ENCODE peak calls at places on chromosomes 13 and 19, in ten cellular contexts. One of them, this sample, is unnamed.

GRCh38 chr19:47511128-47511517 is 3.7 kb downstream of the NAPA start:
- DNase-seq in CD8-positive, alpha-beta T cell: no peak
- DNase-seq in Calu3: no peak
- DNase-seq in suprapubic skin: no peak
- DNase-seq in heart right ventricle: no peak
- DNase-seq in lower leg skin: no peak
- DNase-seq in PC-3: no peak
- DNase-seq in GM12865: no peak
- DNase-seq in mucosa of descending colon: no peak
- DNase-seq in WTC11: no peak
- DNase-seq in this sample: no peak

GRCh38 chr19:49863935-49864320 is 3.4 kb downstream of the PNKP start:
- DNase-seq in CD8-positive, alpha-beta T cell: no peak
- DNase-seq in Calu3: no peak
- DNase-seq in suprapubic skin: no peak
- DNase-seq in heart right ventricle: no peak
- DNase-seq in lower leg skin: no peak
- DNase-seq in PC-3: no peak
- DNase-seq in GM12865: no peak
- DNase-seq in mucosa of descending colon: peak; percentile 7
- DNase-seq in WTC11: no peak
- DNase-seq in this sample: no peak

GRCh38 chr13:51797664-51798488 is 6.1 kb downstream of the DHRS12 start:
- DNase-seq in CD8-positive, alpha-beta T cell: peak; percentile 61
- DNase-seq in Calu3: peak; percentile 58
- DNase-seq in suprapubic skin: no peak
- DNase-seq in heart right ventricle: no peak
- DNase-seq in lower leg skin: no peak
- DNase-seq in PC-3: peak; percentile 83
- DNase-seq in GM12865: peak; percentile 84
- DNase-seq in mucosa of descending colon: peak; percentile 73
- DNase-seq in WTC11: peak; percentile 66
- DNase-seq in this sample: peak; percentile 38

GRCh38 chr19:1093811-1094553 is 1.2 kb downstream of the POLR2E start:
- DNase-seq in CD8-positive, alpha-beta T cell: no peak
- DNase-seq in Calu3: no peak
- DNase-seq in suprapubic skin: no peak
- DNase-seq in heart right ventricle: no peak
- DNase-seq in lower leg skin: no peak
- DNase-seq in PC-3: no peak
- DNase-seq in GM12865: no peak
- DNase-seq in mucosa of descending colon: no peak
- DNase-seq in WTC11: no peak
- DNase-seq in this sample: no peak

GRCh38 chr13:39038569-39038898 is 278 bp downstream of the NHLRC3 start:
- DNase-seq in CD8-positive, alpha-beta T cell: peak; percentile 41
- DNase-seq in Calu3: peak; percentile 14
- DNase-seq in suprapubic skin: no peak
- DNase-seq in heart right ventricle: no peak
- DNase-seq in lower leg skin: peak; percentile 85
- DNase-seq in PC-3: peak; percentile 8
- DNase-seq in GM12865: peak; percentile 73
- DNase-seq in mucosa of descending colon: peak; percentile 44
- DNase-seq in WTC11: no peak
- DNase-seq in this sample: no peak

GRCh38 chr19:53553865-53554791 is 16.2 kb downstream of the ZNF331 start:
- DNase-seq in CD8-positive, alpha-beta T cell: peak; percentile 92
- DNase-seq in Calu3: no peak
- DNase-seq in suprapubic skin: peak; percentile 94
- DNase-seq in heart right ventricle: peak; percentile 89
- DNase-seq in lower leg skin: peak; percentile 97
- DNase-seq in PC-3: peak; percentile 82
- DNase-seq in GM12865: peak; percentile 89
- DNase-seq in mucosa of descending colon: peak; percentile 72
- DNase-seq in WTC11: peak; percentile 52
- DNase-seq in this sample: peak; percentile 61

GRCh38 chr13:112333756-112334543 is 42.2 kb upstream of the SPACA7 start:
- DNase-seq in CD8-positive, alpha-beta T cell: no peak
- DNase-seq in Calu3: peak; percentile 13
- DNase-seq in suprapubic skin: no peak
- DNase-seq in heart right ventricle: no peak
- DNase-seq in lower leg skin: no peak
- DNase-seq in PC-3: peak; percentile 45
- DNase-seq in GM12865: no peak
- DNase-seq in mucosa of descending colon: no peak
- DNase-seq in WTC11: no peak
- DNase-seq in this sample: no peak

GRCh38 chr19:32824906-32825608 is 44.5 kb downstream of the SLC7A9 start:
- DNase-seq in CD8-positive, alpha-beta T cell: no peak
- DNase-seq in Calu3: no peak
- DNase-seq in suprapubic skin: peak; percentile 63
- DNase-seq in heart right ventricle: no peak
- DNase-seq in lower leg skin: peak; percentile 68
- DNase-seq in PC-3: no peak
- DNase-seq in GM12865: no peak
- DNase-seq in mucosa of descending colon: no peak
- DNase-seq in WTC11: no peak
- DNase-seq in this sample: no peak

GRCh38 chr13:73171242-73171641 is 112.4 kb downstream of the KLF5 start:
- DNase-seq in CD8-positive, alpha-beta T cell: no peak
- DNase-seq in Calu3: peak; percentile 28
- DNase-seq in suprapubic skin: no peak
- DNase-seq in heart right ventricle: no peak
- DNase-seq in lower leg skin: no peak
- DNase-seq in PC-3: peak; percentile 93
- DNase-seq in GM12865: no peak
- DNase-seq in mucosa of descending colon: peak; percentile 87
- DNase-seq in WTC11: no peak
- DNase-seq in this sample: no peak

GRCh38 chr19:2385053-2385721 is 25.1 kb downstream of the TMPRSS9 start:
- DNase-seq in CD8-positive, alpha-beta T cell: no peak
- DNase-seq in Calu3: peak; percentile 46
- DNase-seq in suprapubic skin: no peak
- DNase-seq in heart right ventricle: no peak
- DNase-seq in lower leg skin: no peak
- DNase-seq in PC-3: peak; percentile 83
- DNase-seq in GM12865: no peak
- DNase-seq in mucosa of descending colon: peak; percentile 48
- DNase-seq in WTC11: peak; percentile 84
- DNase-seq in this sample: peak; percentile 14

GRCh38 chr13:66660013-66660804 is 569.9 kb downstream of the PCDH9 start:
- DNase-seq in CD8-positive, alpha-beta T cell: no peak
- DNase-seq in Calu3: no peak
- DNase-seq in suprapubic skin: no peak
- DNase-seq in heart right ventricle: no peak
- DNase-seq in lower leg skin: no peak
- DNase-seq in PC-3: peak; percentile 59
- DNase-seq in GM12865: no peak
- DNase-seq in mucosa of descending colon: no peak
- DNase-seq in WTC11: no peak
- DNase-seq in this sample: no peak

GRCh38 chr19:18366027-18366435 is 19.9 kb upstream of the GDF15 start:
- DNase-seq in CD8-positive, alpha-beta T cell: no peak
- DNase-seq in Calu3: no peak
- DNase-seq in suprapubic skin: no peak
- DNase-seq in heart right ventricle: no peak
- DNase-seq in lower leg skin: no peak
- DNase-seq in PC-3: no peak
- DNase-seq in GM12865: no peak
- DNase-seq in mucosa of descending colon: no peak
- DNase-seq in WTC11: no peak
- DNase-seq in this sample: no peak

GRCh38 chr19:49564616-49565045 is 15.7 kb downstream of the NOSIP start:
- DNase-seq in CD8-positive, alpha-beta T cell: no peak
- DNase-seq in Calu3: no peak
- DNase-seq in suprapubic skin: no peak
- DNase-seq in heart right ventricle: no peak
- DNase-seq in lower leg skin: no peak
- DNase-seq in PC-3: no peak
- DNase-seq in GM12865: no peak
- DNase-seq in mucosa of descending colon: peak; percentile 68
- DNase-seq in WTC11: no peak
- DNase-seq in this sample: no peak

GRCh38 chr19:35949131-35949530 is 13.0 kb downstream of the LRFN3 start:
- DNase-seq in CD8-positive, alpha-beta T cell: no peak
- DNase-seq in Calu3: no peak
- DNase-seq in suprapubic skin: no peak
- DNase-seq in heart right ventricle: no peak
- DNase-seq in lower leg skin: no peak
- DNase-seq in PC-3: no peak
- DNase-seq in GM12865: no peak
- DNase-seq in mucosa of descending colon: no peak
- DNase-seq in WTC11: no peak
- DNase-seq in this sample: no peak

GRCh38 chr19:18119243-18120105 is 21.9 kb downstream of the MAST3 start:
- DNase-seq in CD8-positive, alpha-beta T cell: peak; percentile 62
- DNase-seq in Calu3: no peak
- DNase-seq in suprapubic skin: no peak
- DNase-seq in heart right ventricle: no peak
- DNase-seq in lower leg skin: no peak
- DNase-seq in PC-3: no peak
- DNase-seq in GM12865: peak; percentile 61
- DNase-seq in mucosa of descending colon: no peak
- DNase-seq in WTC11: no peak
- DNase-seq in this sample: no peak

GRCh38 chr19:7400815-7401214 is 52.1 kb downstream of the ARHGEF18 start:
- DNase-seq in CD8-positive, alpha-beta T cell: no peak
- DNase-seq in Calu3: no peak
- DNase-seq in suprapubic skin: no peak
- DNase-seq in heart right ventricle: no peak
- DNase-seq in lower leg skin: no peak
- DNase-seq in PC-3: no peak
- DNase-seq in GM12865: no peak
- DNase-seq in mucosa of descending colon: no peak
- DNase-seq in WTC11: no peak
- DNase-seq in this sample: no peak

GRCh38 chr19:32012206-32012605 is 333.2 kb upstream of the ZNF507 start:
- DNase-seq in CD8-positive, alpha-beta T cell: no peak
- DNase-seq in Calu3: no peak
- DNase-seq in suprapubic skin: no peak
- DNase-seq in heart right ventricle: no peak
- DNase-seq in lower leg skin: no peak
- DNase-seq in PC-3: no peak
- DNase-seq in GM12865: no peak
- DNase-seq in mucosa of descending colon: peak; percentile 16
- DNase-seq in WTC11: no peak
- DNase-seq in this sample: no peak

GRCh38 chr13:30394798-30395191 is 27.5 kb upstream of the UBE2L5 start:
- DNase-seq in CD8-positive, alpha-beta T cell: peak; percentile 13
- DNase-seq in Calu3: no peak
- DNase-seq in suprapubic skin: no peak
- DNase-seq in heart right ventricle: no peak
- DNase-seq in lower leg skin: no peak
- DNase-seq in PC-3: peak; percentile 7
- DNase-seq in GM12865: peak; percentile 74
- DNase-seq in mucosa of descending colon: no peak
- DNase-seq in WTC11: no peak
- DNase-seq in this sample: no peak

GRCh38 chr13:94339116-94339687 is 140.3 kb downstream of the DCT start:
- DNase-seq in CD8-positive, alpha-beta T cell: no peak
- DNase-seq in Calu3: no peak
- DNase-seq in suprapubic skin: no peak
- DNase-seq in heart right ventricle: no peak
- DNase-seq in lower leg skin: no peak
- DNase-seq in PC-3: no peak
- DNase-seq in GM12865: no peak
- DNase-seq in mucosa of descending colon: no peak
- DNase-seq in WTC11: no peak
- DNase-seq in this sample: no peak

GRCh38 chr19:16325161-16325527 is 518 bp downstream of the KLF2 start:
- DNase-seq in CD8-positive, alpha-beta T cell: peak; percentile 64
- DNase-seq in Calu3: peak; percentile 50
- DNase-seq in suprapubic skin: no peak
- DNase-seq in heart right ventricle: no peak
- DNase-seq in lower leg skin: peak; percentile 90
- DNase-seq in PC-3: no peak
- DNase-seq in GM12865: peak; percentile 57
- DNase-seq in mucosa of descending colon: peak; percentile 49
- DNase-seq in WTC11: peak; percentile 54
- DNase-seq in this sample: peak; percentile 44

GRCh38 chr19:40381321-40381720 is 8.7 kb downstream of the HIPK4 start:
- DNase-seq in CD8-positive, alpha-beta T cell: no peak
- DNase-seq in Calu3: no peak
- DNase-seq in suprapubic skin: no peak
- DNase-seq in heart right ventricle: no peak
- DNase-seq in lower leg skin: no peak
- DNase-seq in PC-3: no peak
- DNase-seq in GM12865: no peak
- DNase-seq in mucosa of descending colon: no peak
- DNase-seq in WTC11: no peak
- DNase-seq in this sample: no peak
- TF ChIP-seq CTCF in CD8-positive, alpha-beta T cell: no peak
- TF ChIP-seq CTCF in Calu3: no peak
- TF ChIP-seq CTCF in suprapubic skin: no peak
- TF ChIP-seq CTCF in heart right ventricle: no peak
- TF ChIP-seq CTCF in lower leg skin: no peak
- TF ChIP-seq CTCF in PC-3: no peak
- TF ChIP-seq CTCF in GM12865: no peak
- TF ChIP-seq CTCF in mucosa of descending colon: no peak
- TF ChIP-seq CTCF in WTC11: no peak
- TF ChIP-seq CTCF in this sample: peak; percentile 22

GRCh38 chr13:102726430-102726829 is 31.6 kb upstream of the METTL21C start:
- DNase-seq in CD8-positive, alpha-beta T cell: no peak
- DNase-seq in Calu3: no peak
- DNase-seq in suprapubic skin: no peak
- DNase-seq in heart right ventricle: no peak
- DNase-seq in lower leg skin: no peak
- DNase-seq in PC-3: peak; percentile 47
- DNase-seq in GM12865: peak; percentile 16
- DNase-seq in mucosa of descending colon: peak; percentile 11
- DNase-seq in WTC11: no peak
- DNase-seq in this sample: no peak
- TF ChIP-seq CTCF in CD8-positive, alpha-beta T cell: no peak
- TF ChIP-seq CTCF in Calu3: no peak
- TF ChIP-seq CTCF in suprapubic skin: no peak
- TF ChIP-seq CTCF in heart right ventricle: no peak
- TF ChIP-seq CTCF in lower leg skin: no peak
- TF ChIP-seq CTCF in PC-3: peak; percentile 38
- TF ChIP-seq CTCF in GM12865: no peak
- TF ChIP-seq CTCF in mucosa of descending colon: no peak
- TF ChIP-seq CTCF in WTC11: no peak
- TF ChIP-seq CTCF in this sample: no peak

GRCh38 chr13:26992951-26993490 is 178.6 kb downstream of the USP12 start:
- DNase-seq in CD8-positive, alpha-beta T cell: no peak
- DNase-seq in Calu3: no peak
- DNase-seq in suprapubic skin: peak; percentile 63
- DNase-seq in heart right ventricle: no peak
- DNase-seq in lower leg skin: no peak
- DNase-seq in PC-3: no peak
- DNase-seq in GM12865: no peak
- DNase-seq in mucosa of descending colon: no peak
- DNase-seq in WTC11: no peak
- DNase-seq in this sample: no peak
- TF ChIP-seq CTCF in CD8-positive, alpha-beta T cell: no peak
- TF ChIP-seq CTCF in Calu3: no peak
- TF ChIP-seq CTCF in suprapubic skin: no peak
- TF ChIP-seq CTCF in heart right ventricle: no peak
- TF ChIP-seq CTCF in lower leg skin: no peak
- TF ChIP-seq CTCF in PC-3: no peak
- TF ChIP-seq CTCF in GM12865: no peak
- TF ChIP-seq CTCF in mucosa of descending colon: no peak
- TF ChIP-seq CTCF in WTC11: no peak
- TF ChIP-seq CTCF in this sample: no peak

GRCh38 chr19:5864725-5865486 is 5.4 kb downstream of the FUT5 start:
- DNase-seq in CD8-positive, alpha-beta T cell: no peak
- DNase-seq in Calu3: no peak
- DNase-seq in suprapubic skin: no peak
- DNase-seq in heart right ventricle: no peak
- DNase-seq in lower leg skin: no peak
- DNase-seq in PC-3: no peak
- DNase-seq in GM12865: no peak
- DNase-seq in mucosa of descending colon: no peak
- DNase-seq in WTC11: no peak
- DNase-seq in this sample: no peak
- TF ChIP-seq CTCF in CD8-positive, alpha-beta T cell: no peak
- TF ChIP-seq CTCF in Calu3: no peak
- TF ChIP-seq CTCF in suprapubic skin: no peak
- TF ChIP-seq CTCF in heart right ventricle: no peak
- TF ChIP-seq CTCF in lower leg skin: no peak
- TF ChIP-seq CTCF in PC-3: peak; percentile 36
- TF ChIP-seq CTCF in GM12865: no peak
- TF ChIP-seq CTCF in mucosa of descending colon: no peak
- TF ChIP-seq CTCF in WTC11: no peak
- TF ChIP-seq CTCF in this sample: peak; percentile 48